ENCODE peak calls at places on chromosomes 4 and X, in six cellular contexts. G is PC-3, D is OCI-LY7, E is bronchial epithelial cell, X is lung, K is esophagus squamous epithelium. H is an unnamed sample.

GRCh38 chr4:105520819-105521790 is 31.3 kb upstream of the ARHGEF38 start:
- DNase-seq in G (peak; percentile 61), D (peak; percentile 39), E (peak; percentile 61), X (no peak), K (no peak), H (peak; percentile 12)

GRCh38 chr4:47926667-47927258 is 12.4 kb upstream of the NFXL1 start:
- DNase-seq in G (peak; percentile 67), D (peak; percentile 65), E (peak; percentile 58), X (peak; percentile 49), K (no peak), H (peak; percentile 74)

GRCh38 chrX:72280210-72280882 is 3.3 kb upstream of the RPS4X start:
- DNase-seq in G (peak; percentile 76), D (no peak), E (peak; percentile 75), X (no peak), K (no peak), H (peak; percentile 64)

GRCh38 chrX:34875204-34875603 is 67.4 kb upstream of the FAM47B start:
- DNase-seq in G (peak; percentile 81), D (no peak), E (peak; percentile 50), X (no peak), K (no peak), H (peak; percentile 65)

GRCh38 chr4:160595646-160596045 is 1492.8 kb downstream of the RAPGEF2 start:
- DNase-seq in G (no peak), D (no peak), E (no peak), X (no peak), K (no peak), H (no peak)

GRCh38 chrX:118685393-118685792 is 42.0 kb upstream of the IL13RA1 start:
- DNase-seq in G (no peak), D (no peak), E (no peak), X (no peak), K (no peak), H (no peak)

GRCh38 chr4:53717064-53717549 is 125.8 kb upstream of the LNX1 start:
- DNase-seq in G (no peak), D (no peak), E (no peak), X (no peak), K (no peak), H (peak; percentile 34)

GRCh38 chr4:64272432-64272831 is 136.8 kb downstream of the TECRL start:
- DNase-seq in G (peak; percentile 7), D (no peak), E (no peak), X (no peak), K (no peak), H (no peak)

GRCh38 chr4:39660757-39661156 is 22.1 kb upstream of the SMIM14 start:
- DNase-seq in G (no peak), D (no peak), E (no peak), X (no peak), K (no peak), H (no peak)

GRCh38 chr4:22363071-22363470 is 152.8 kb downstream of the ADGRA3 start:
- DNase-seq in G (peak; percentile 60), D (no peak), E (peak; percentile 59), X (no peak), K (no peak), H (no peak)

GRCh38 chrX:107731831-107732502 is 43.6 kb downstream of the TSC22D3 start:
- DNase-seq in G (peak; percentile 84), D (no peak), E (peak; percentile 66), X (peak; percentile 92), K (peak; percentile 12), H (peak; percentile 87)

GRCh38 chrX:19188566-19188965 is 66.3 kb upstream of the ADGRG2 start:
- DNase-seq in G (no peak), D (no peak), E (no peak), X (no peak), K (no peak), H (no peak)

GRCh38 chr4:46323891-46324290 is 66.0 kb downstream of the GABRA2 start:
- DNase-seq in G (no peak), D (no peak), E (no peak), X (no peak), K (no peak), H (no peak)

GRCh38 chr4:152700151-152700550 is 20.4 kb upstream of the TMEM154 start:
- DNase-seq in G (no peak), D (no peak), E (no peak), X (no peak), K (no peak), H (no peak)

GRCh38 chr4:122827899-122828601 is 1.4 kb downstream of the FGF2 start:
- DNase-seq in G (peak; percentile 70), D (peak; percentile 39), E (peak; percentile 48), X (no peak), K (no peak), H (peak; percentile 83)

GRCh38 chrX:13742397-13743176 is 8.0 kb downstream of the OFD1 start:
- DNase-seq in G (no peak), D (peak; percentile 34), E (peak; percentile 24), X (no peak), K (no peak), H (no peak)

GRCh38 chr4:24988776-24989175 is 42.0 kb downstream of the LGI2 start:
- DNase-seq in G (peak; percentile 65), D (no peak), E (peak; percentile 54), X (no peak), K (no peak), H (peak; percentile 36)

GRCh38 chr4:139099366-139099982 is 77.5 kb downstream of the ELF2 start:
- DNase-seq in G (peak; percentile 81), D (peak; percentile 90), E (peak; percentile 81), X (peak; percentile 72), K (peak; percentile 2), H (peak; percentile 90)

GRCh38 chr4:153651961-153652784 is 31.9 kb upstream of the TLR2 start:
- DNase-seq in G (peak; percentile 77), D (no peak), E (peak; percentile 85), X (no peak), K (no peak), H (peak; percentile 60)

GRCh38 chrX:10781847-10782530 is 161.6 kb upstream of the MID1 start:
- DNase-seq in G (peak; percentile 51), D (no peak), E (peak; percentile 56), X (no peak), K (no peak), H (peak; percentile 20)

GRCh38 chrX:74104356-74105065 is 199.5 kb upstream of the ZCCHC13 start:
- DNase-seq in G (peak; percentile 13), D (no peak), E (peak; percentile 76), X (no peak), K (no peak), H (peak; percentile 23)

GRCh38 chrX:63746715-63747114 is 38.3 kb downstream of the ARHGEF9 start:
- DNase-seq in G (no peak), D (no peak), E (no peak), X (no peak), K (no peak), H (no peak)

GRCh38 chrX:16559206-16559619 is 90.7 kb upstream of the S100G start:
- DNase-seq in G (no peak), D (no peak), E (no peak), X (no peak), K (no peak), H (peak; percentile 53)

GRCh38 chr4:89803036-89803435 is 33.9 kb downstream of the SNCA start:
- DNase-seq in G (no peak), D (no peak), E (no peak), X (no peak), K (no peak), H (no peak)

GRCh38 chr4:115154826-115155225 is 41.4 kb upstream of the NDST4 start:
- DNase-seq in G (peak; percentile 8), D (no peak), E (no peak), X (no peak), K (no peak), H (peak; percentile 78)

GRCh38 chrX:19579485-19579884 is 64.2 kb upstream of the MAP3K15 start:
- DNase-seq in G (peak; percentile 21), D (no peak), E (peak; percentile 69), X (no peak), K (no peak), H (peak; percentile 48)

GRCh38 chr4:148786699-148787098 is 344.5 kb upstream of the NR3C2 start:
- DNase-seq in G (peak; percentile 42), D (no peak), E (no peak), X (no peak), K (no peak), H (no peak)

GRCh38 chr4:76204936-76205335 is 8.7 kb downstream of the SCARB2 start:
- DNase-seq in G (no peak), D (no peak), E (no peak), X (no peak), K (no peak), H (no peak)

GRCh38 chrX:1361275-1361674 is 24.7 kb downstream of the IL3RA start:
- DNase-seq in G (no peak), D (no peak), E (no peak), X (no peak), K (no peak), H (no peak)

GRCh38 chr4:16609170-16609758 is 289.2 kb downstream of the LDB2 start:
- DNase-seq in G (no peak), D (no peak), E (no peak), X (no peak), K (no peak), H (no peak)

DNA sequence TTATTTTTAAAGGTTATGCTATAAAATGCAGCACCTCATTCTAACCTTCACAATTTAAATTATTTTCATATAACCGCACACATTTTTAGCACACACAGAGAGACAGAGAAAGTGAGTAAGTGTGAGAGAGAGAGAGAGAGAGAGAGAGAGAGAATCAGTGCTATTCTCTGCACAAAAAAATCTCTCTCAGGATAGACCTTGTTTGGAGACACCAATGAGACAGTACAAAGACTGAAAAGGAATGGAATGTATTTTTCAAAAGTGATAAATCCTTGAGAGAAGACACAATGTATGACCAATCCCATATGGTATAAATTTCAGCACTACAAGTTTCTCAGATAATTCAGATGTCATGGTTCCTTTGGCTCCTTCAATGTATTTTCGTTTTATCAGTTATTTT is 132.1 kb upstream of the PCDH18 start:
- DNase-seq in G (no peak), D (no peak), E (no peak), X (no peak), K (no peak), H (no peak)
- H3K4me3 ChIP-seq in G (no peak overlapping the region), D (no peak overlapping the region), E (no peak overlapping the region), X (no peak overlapping the region), K (no peak overlapping the region), H (peak overlapping the region; percentile 34)

GRCh38 chr4:93152461-93152860 is 676.1 kb upstream of the ATOH1 start:
- DNase-seq in G (no peak), D (no peak), E (no peak), X (no peak), K (no peak), H (no peak)

GRCh38 chr4:93157984-93158383 is 670.6 kb upstream of the ATOH1 start:
- DNase-seq in G (peak; percentile 10), D (no peak), E (peak; percentile 13), X (no peak), K (no peak), H (no peak)
- TF ChIP-seq CTCF in G (peak; percentile 57), D (peak; percentile 26), E (peak; percentile 30), X (no peak), K (peak; percentile 30), H (no peak)

DNA sequence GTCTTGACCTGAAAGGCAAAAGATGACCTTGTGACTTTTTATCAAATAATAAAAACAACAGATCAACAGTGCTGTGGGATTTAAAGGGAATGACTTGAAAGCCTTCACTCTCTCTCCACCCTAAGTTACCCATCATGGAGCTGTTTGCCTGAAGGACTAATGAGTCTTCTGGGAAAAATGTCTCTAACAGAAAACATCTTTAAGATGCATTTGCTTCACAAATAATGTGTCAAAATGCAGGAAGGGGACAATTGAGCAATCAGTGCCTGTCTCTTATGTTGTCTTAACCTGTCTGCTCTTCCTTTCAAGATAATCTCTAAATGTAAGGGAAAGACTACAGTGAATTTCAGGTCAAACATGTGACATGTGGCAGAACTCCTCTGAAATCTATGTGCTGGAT is 766.6 kb downstream of the PDHA2 start:
- DNase-seq in G (no peak), D (no peak), E (no peak), X (no peak), K (no peak), H (no peak)
- H3K4me3 ChIP-seq in G (no peak overlapping the region), D (no peak overlapping the region), E (no peak overlapping the region), X (no peak overlapping the region), K (no peak overlapping the region), H (no peak overlapping the region)

GRCh38 chrX:109710181-109710580 is 22.9 kb downstream of the ACSL4 start:
- DNase-seq in G (no peak), D (no peak), E (no peak), X (no peak), K (no peak), H (no peak)
- TF ChIP-seq CTCF in G (no peak), D (no peak), E (no peak), X (no peak), K (no peak), H (no peak)

H was measured in foreskin fibroblast.